ENCODE peak calls at places on chromosomes 7 and 10, in nine cellular contexts. F, M, C, X, D, Z, T, Q and K are unnamed samples.

GRCh38 chr7:3359011-3359410 is 58.0 kb downstream of the SDK1 start:
- DNase-seq in F (no peak), M (no peak), C (peak; percentile 52), X (no peak), D (no peak), Z (no peak), T (no peak), Q (no peak), K (no peak)

GRCh38 chr10:84337199-84337598 is 8.8 kb downstream of the CCSER2 start:
- DNase-seq in F (no peak), M (peak; percentile 69), C (no peak), X (no peak), D (peak; percentile 46), Z (no peak), T (no peak), Q (no peak), K (peak; percentile 65)

GRCh38 chr10:70925377-70926214 is 37.2 kb upstream of the PCBD1 start:
- DNase-seq in F (no peak), M (peak; percentile 6), C (peak; percentile 74), X (peak; percentile 43), D (no peak), Z (peak; percentile 36), T (peak; percentile 32), Q (peak; percentile 49), K (no peak)

GRCh38 chr7:22725585-22725984 is 1.4 kb upstream of the IL6 start:
- DNase-seq in F (no peak), M (peak; percentile 44), C (peak; percentile 67), X (no peak), D (peak; percentile 63), Z (no peak), T (no peak), Q (no peak), K (peak; percentile 49)

GRCh38 chr7:28106316-28106957 is 74.2 kb downstream of the JAZF1 start:
- DNase-seq in F (no peak), M (peak; percentile 42), C (no peak), X (no peak), D (no peak), Z (no peak), T (peak; percentile 29), Q (no peak), K (no peak)

GRCh38 chr7:105307163-105307672 is 81.5 kb downstream of the SRPK2 start:
- DNase-seq in F (no peak), M (no peak), C (no peak), X (no peak), D (no peak), Z (no peak), T (no peak), Q (no peak), K (no peak)

GRCh38 chr7:130366561-130366960 is 13.7 kb upstream of the CPA1 start:
- DNase-seq in F (no peak), M (peak; percentile 43), C (no peak), X (no peak), D (no peak), Z (no peak), T (no peak), Q (no peak), K (peak; percentile 60)

GRCh38 chr10:71342850-71343773 is 24.1 kb downstream of the SLC29A3 start:
- DNase-seq in F (no peak), M (peak; percentile 15), C (no peak), X (no peak), D (peak; percentile 54), Z (no peak), T (no peak), Q (peak; percentile 32), K (peak; percentile 16)

GRCh38 chr10:19041176-19041575 is 7.4 kb upstream of the MALRD1 start:
- DNase-seq in F (no peak), M (peak; percentile 23), C (no peak), X (no peak), D (no peak), Z (no peak), T (no peak), Q (no peak), K (no peak)

GRCh38 chr10:94983555-94983954 is 45.1 kb downstream of the CYP2C9 start:
- DNase-seq in F (no peak), M (no peak), C (peak; percentile 30), X (no peak), D (no peak), Z (no peak), T (no peak), Q (no peak), K (no peak)

GRCh38 chr10:3654496-3654895 is 130.5 kb downstream of the KLF6 start:
- DNase-seq in F (no peak), M (peak; percentile 37), C (no peak), X (no peak), D (peak; percentile 27), Z (no peak), T (no peak), Q (no peak), K (peak; percentile 53)

GRCh38 chr10:84204122-84204521 is 9.8 kb downstream of the CDHR1 start:
- DNase-seq in F (no peak), M (no peak), C (peak; percentile 74), X (no peak), D (no peak), Z (no peak), T (no peak), Q (no peak), K (no peak)

GRCh38 chr10:17119845-17120244 is 9.8 kb downstream of the CUBN start:
- DNase-seq in F (no peak), M (no peak), C (no peak), X (no peak), D (no peak), Z (no peak), T (no peak), Q (no peak), K (no peak)

GRCh38 chr10:110317866-110318850 is 13.4 kb upstream of the SMNDC1 start:
- DNase-seq in F (no peak), M (no peak), C (no peak), X (no peak), D (no peak), Z (no peak), T (no peak), Q (no peak), K (no peak)

GRCh38 chr10:120996456-120997053 is 145.4 kb downstream of the WDR11 start:
- DNase-seq in F (no peak), M (no peak), C (no peak), X (no peak), D (no peak), Z (no peak), T (no peak), Q (no peak), K (no peak)

GRCh38 chr7:54831644-54832095 is 72.7 kb upstream of the SEC61G start:
- DNase-seq in F (no peak), M (peak; percentile 50), C (no peak), X (no peak), D (no peak), Z (no peak), T (no peak), Q (no peak), K (no peak)

GRCh38 chr7:92590711-92591310 is 621 bp upstream of the FAM133B start:
- DNase-seq in F (no peak), M (no peak), C (no peak), X (no peak), D (no peak), Z (no peak), T (no peak), Q (no peak), K (no peak)

DNA sequence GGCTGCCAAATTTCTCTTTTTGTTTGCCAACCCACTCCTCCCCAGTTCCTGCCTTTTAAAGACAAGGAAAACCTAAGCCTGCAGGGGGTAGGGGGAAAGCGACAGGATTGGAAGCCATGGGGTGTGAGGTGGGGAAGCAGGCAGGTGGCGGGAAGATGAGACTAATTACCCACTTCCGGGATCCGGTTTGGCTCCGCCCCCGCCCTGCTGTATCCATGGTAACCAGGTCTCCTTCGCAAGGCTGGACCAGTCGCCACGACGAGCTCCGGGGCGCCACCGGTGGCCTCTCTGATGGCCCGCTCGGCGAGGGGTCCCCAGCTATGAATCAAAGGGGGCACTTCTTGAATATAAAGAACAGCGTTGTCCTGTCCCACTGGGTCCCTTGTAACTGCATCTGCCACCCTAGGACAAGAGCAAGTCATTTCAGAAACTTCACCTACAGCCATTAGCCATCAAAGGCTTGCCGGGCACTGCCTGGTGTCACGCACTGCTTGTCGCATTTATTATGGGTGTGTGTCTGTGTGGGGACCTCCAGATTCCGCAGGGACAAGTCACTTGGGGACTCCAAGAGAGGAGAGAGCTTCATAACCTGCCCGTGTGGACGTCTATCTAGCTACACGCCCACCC is 55.4 kb upstream of the LMTK2 start:
- DNase-seq in F (no peak), M (no peak), C (peak; percentile 96), X (no peak), D (no peak), Z (peak; percentile 59), T (no peak), Q (no peak), K (no peak)
- H3K4me3 ChIP-seq in F (no peak overlapping the region), M (no peak overlapping the region), C (peak overlapping the region; percentile 39), X (no peak overlapping the region), D (no peak overlapping the region), Z (no peak overlapping the region), T (no peak overlapping the region), Q (no peak overlapping the region), K (no peak overlapping the region)

GRCh38 chr7:32072397-32072796 is 2.2 kb upstream of the PDE1C start:
- DNase-seq in F (no peak), M (no peak), C (no peak), X (no peak), D (no peak), Z (no peak), T (no peak), Q (no peak), K (no peak)
- TF ChIP-seq CTCF in F (no peak), M (no peak), C (no peak), X (no peak), D (no peak), Z (peak; percentile 22), T (no peak), Q (peak; percentile 22), K (no peak)

GRCh38 chr10:132388901-132389630 is 7.9 kb upstream of the PWWP2B start:
- DNase-seq in F (no peak), M (no peak), C (peak; percentile 77), X (peak; percentile 88), D (no peak), Z (no peak), T (no peak), Q (no peak), K (no peak)

GRCh38 chr10:132385721-132386418 is 11.1 kb upstream of the PWWP2B start:
- DNase-seq in F (no peak), M (no peak), C (no peak), X (no peak), D (no peak), Z (no peak), T (no peak), Q (no peak), K (no peak)

GRCh38 chr10:132386419-132386831 is 10.6 kb upstream of the PWWP2B start:
- DNase-seq in F (no peak), M (no peak), C (no peak), X (no peak), D (no peak), Z (no peak), T (no peak), Q (no peak), K (no peak)

GRCh38 chr10:132389631-132390454 is 7.2 kb upstream of the PWWP2B start:
- DNase-seq in F (peak; percentile 12), M (no peak), C (peak; percentile 55), X (peak; percentile 30), D (peak; percentile 63), Z (no peak), T (no peak), Q (no peak), K (no peak)

GRCh38 chr10:132387723-132388210 is 9.2 kb upstream of the PWWP2B start:
- DNase-seq in F (no peak), M (peak; percentile 21), C (peak; percentile 88), X (peak; percentile 86), D (peak; percentile 56), Z (peak; percentile 39), T (peak; percentile 68), Q (peak; percentile 93), K (peak; percentile 28)
- H3K4me3 ChIP-seq in F (no peak overlapping the region), M (no peak overlapping the region), C (peak overlapping the region; percentile 36), X (no peak overlapping the region), D (no peak overlapping the region), Z (no peak overlapping the region), T (no peak overlapping the region), Q (no peak overlapping the region), K (no peak overlapping the region)

GRCh38 chr7:41295455-41295815 is 407.5 kb downstream of the INHBA start:
- DNase-seq in F (no peak), M (no peak), C (no peak), X (no peak), D (no peak), Z (no peak), T (no peak), Q (no peak), K (no peak)
- TF ChIP-seq CTCF in F (no peak), M (no peak), C (no peak), X (no peak), D (no peak), Z (no peak), T (no peak), Q (no peak), K (no peak)